ENCODE peak calls at places on chromosomes 16 and 17, in ten cellular contexts. S, V, O, N, B, H, E, C, R and U are unnamed samples. For H3K9me3, the result is how much of the 10 kb centered on the place peaks cover.

GRCh38 chr17:71302721-71303549 is 817.9 kb upstream of the SOX9 start:
- DNase-seq in S (no peak), O (no peak), R (no peak), V (no peak), N (no peak), C (no peak), B (no peak), E (no peak), H (no peak), U (no peak)

GRCh38 chr17:6365187-6365943 is 69.6 kb downstream of the AIPL1 start:
- DNase-seq in O (no peak), B (peak), S (peak), N (no peak), V (no peak), H (no peak), R (no peak), C (no peak), E (no peak), U (peak)

GRCh38 chr17:45782889-45783592 is 1.1 kb upstream of the CRHR1 start:
- DNase-seq in V (no peak), C (peak), R (no peak), H (no peak), S (no peak), N (no peak), E (no peak), B (no peak), O (no peak), U (no peak)

GRCh38 chr16:57533618-57534336 is 2.6 kb downstream of the CCDC102A start:
- DNase-seq in B (no peak), R (peak), V (no peak), N (peak), C (no peak), E (peak), S (no peak), O (peak), H (peak), U (peak)

GRCh38 chr16:2386990-2387389 is 42.3 kb upstream of the CCNF start:
- DNase-seq in S (no peak), R (no peak), V (no peak), H (no peak), B (no peak), N (no peak), O (no peak), E (no peak), C (no peak), U (no peak)

GRCh38 chr17:16215965-16216316 is 607 bp upstream of the NCOR1 start:
- DNase-seq in O (no peak), C (no peak), E (no peak), R (peak), S (no peak), V (peak), B (no peak), H (no peak), N (no peak), U (peak)

GRCh38 chr17:36627101-36627500 is 25.7 kb downstream of the MRM1 start:
- DNase-seq in R (no peak), V (no peak), E (no peak), C (no peak), B (no peak), H (no peak), S (no peak), N (no peak), O (no peak), U (no peak)

GRCh38 chr17:55577011-55577586 is 65.8 kb upstream of the SMIM36 start:
- DNase-seq in V (peak), N (peak), O (no peak), C (no peak), E (no peak), S (peak), H (peak), B (peak), R (no peak), U (peak)

GRCh38 chr17:395179-395578 is 42.6 kb upstream of the RPH3AL start:
- DNase-seq in H (no peak), E (no peak), C (no peak), B (no peak), S (no peak), O (no peak), V (no peak), N (no peak), R (no peak), U (no peak)

GRCh38 chr17:9259419-9259818 is 238.1 kb downstream of the NTN1 start:
- DNase-seq in E (no peak), O (no peak), R (no peak), S (peak), V (no peak), H (peak), N (no peak), C (no peak), B (peak), U (no peak)

GRCh38 chr16:57760357-57761160 is 25.0 kb downstream of the KATNB1 start:
- DNase-seq in B (no peak), N (no peak), E (no peak), H (no peak), R (no peak), C (peak), V (no peak), O (no peak), S (no peak), U (no peak)

GRCh38 chr17:78892520-78892919 is 10.5 kb downstream of the CEP295NL start:
- DNase-seq in C (no peak), V (no peak), S (no peak), R (no peak), O (no peak), N (no peak), B (no peak), E (no peak), H (no peak), U (no peak)

GRCh38 chr17:72590382-72590781 is 469.6 kb downstream of the SOX9 start:
- DNase-seq in B (peak), H (no peak), C (no peak), V (no peak), O (no peak), S (peak), R (no peak), E (no peak), N (no peak), U (no peak)

GRCh38 chr17:63442549-63443035 is 3.5 kb downstream of the CYB561 start:
- DNase-seq in V (no peak), O (no peak), C (no peak), B (no peak), E (no peak), R (no peak), H (no peak), N (no peak), S (no peak), U (no peak)

GRCh38 chr16:56356276-56357241 is 68.8 kb downstream of the AMFR start:
- DNase-seq in C (peak), O (peak), N (peak), E (peak), B (peak), R (peak), H (peak), S (peak), V (peak), U (peak)

GRCh38 chr17:35790826-35791225 is 4.6 kb downstream of the MMP28 start:
- DNase-seq in O (no peak), E (no peak), S (no peak), N (no peak), H (no peak), V (no peak), R (no peak), B (no peak), C (no peak), U (no peak)

GRCh38 chr17:35313875-35314409 is 59.5 kb downstream of the SLFN11 start:
- DNase-seq in R (peak), H (peak), O (no peak), C (peak), N (peak), V (no peak), B (no peak), S (no peak), E (no peak), U (no peak)

GRCh38 chr16:17470871-17471744 is at the start of gene XYLT1:
- DNase-seq in B (peak), H (peak), O (peak), E (peak), N (peak), R (peak), S (peak), V (peak), C (peak), U (peak)

GRCh38 chr17:44598932-44599297 is 41.6 kb downstream of the FZD2 start:
- DNase-seq in H (no peak), E (no peak), B (no peak), S (no peak), R (no peak), V (no peak), N (no peak), O (no peak), C (no peak), U (no peak)

GRCh38 chr16:15482068-15482747 is 47.8 kb downstream of the BMERB1 start:
- DNase-seq in N (no peak), E (peak), C (peak), B (peak), S (peak), O (peak), H (peak), V (no peak), R (no peak), U (peak)

GRCh38 chr17:20293501-20293900 is 173.8 kb downstream of the LGALS9B start:
- DNase-seq in E (no peak), O (no peak), C (no peak), N (no peak), B (no peak), V (no peak), R (no peak), S (no peak), H (no peak), U (no peak)

GRCh38 chr16:66935319-66936011 is at the start of gene CES2:
- DNase-seq in C (peak), H (peak), S (no peak), R (no peak), E (peak), N (peak), O (peak), V (no peak), B (peak), U (peak)

GRCh38 chr16:75264999-75265910 is 13.8 kb upstream of the BCAR1 start:
- DNase-seq in O (peak), S (no peak), E (peak), B (no peak), N (no peak), C (peak), H (peak), V (no peak), R (no peak), U (peak)

GRCh38 chr17:44807817-44808155 is 22.3 kb downstream of the GJC1 start:
- DNase-seq in N (no peak), O (no peak), S (no peak), H (no peak), C (no peak), B (no peak), R (no peak), E (no peak), V (no peak), U (no peak)

GRCh38 chr17:64005734-64006167 is 7.6 kb downstream of the PRR29 start:
- DNase-seq in C (no peak), E (peak), N (peak), R (no peak), B (no peak), O (no peak), H (no peak), S (no peak), V (no peak), U (peak)

GRCh38 chr17:57999496-58000017 is 7.5 kb downstream of the SRSF1 start:
- DNase-seq in H (no peak), C (no peak), B (peak), R (no peak), O (no peak), V (peak), N (no peak), S (peak), E (no peak), U (no peak)

GRCh38 chr16:2004795-2005517 is 4.7 kb downstream of the ZNF598 start:
- DNase-seq in O (no peak), N (peak), V (no peak), S (no peak), H (no peak), E (no peak), B (no peak), C (no peak), R (no peak), U (no peak)

GRCh38 chr16:83994087-83994486 is 26.0 kb downstream of the NECAB2 start:
- DNase-seq in B (peak), R (no peak), V (no peak), H (no peak), E (no peak), C (no peak), S (peak), O (no peak), N (no peak), U (no peak)

GRCh38 chr16:88287219-88287618 is 95.5 kb upstream of the ZNF469 start:
- DNase-seq in E (no peak), H (no peak), R (no peak), V (peak), S (no peak), N (no peak), O (no peak), C (no peak), B (peak), U (no peak)

GRCh38 chr17:35080536-35080935 is 17.0 kb upstream of the RFFL start:
- DNase-seq in V (peak), B (no peak), C (no peak), R (no peak), H (no peak), S (no peak), N (no peak), O (no peak), E (no peak), U (no peak)

GRCh38 chr16:67198238-67198734 is 645 bp upstream of the ELMO3 start:
- DNase-seq in E (peak), S (no peak), C (no peak), R (no peak), V (no peak), N (no peak), H (no peak), B (peak), O (peak), U (peak)

GRCh38 chr17:34542700-34543336 is 36.6 kb upstream of the TMEM132E start:
- DNase-seq in V (no peak), N (no peak), R (peak), C (peak), B (peak), E (peak), H (peak), O (peak), S (no peak), U (peak)

GRCh38 chr17:13594310-13594709 is 7.4 kb downstream of the HS3ST3A1 start:
- DNase-seq in B (peak), C (no peak), N (no peak), H (no peak), O (no peak), R (no peak), S (no peak), V (no peak), E (no peak), U (no peak)

GRCh38 chr17:40287494-40288369 is at the start of gene CDC6:
- DNase-seq in H (peak), E (peak), V (peak), O (peak), S (peak), B (peak), C (peak), R (peak), N (peak), U (peak)

GRCh38 chr17:29138184-29138955 is 41.8 kb downstream of the MYO18A start:
- DNase-seq in R (peak), B (peak), E (no peak), O (no peak), H (no peak), V (peak), N (no peak), C (no peak), S (no peak), U (no peak)

GRCh38 chr16:31664683-31665482 is 137.2 kb downstream of the AHSP start:
- DNase-seq in V (no peak), C (no peak), R (no peak), O (no peak), N (no peak), S (peak), H (no peak), E (no peak), B (peak), U (no peak)
- H3K9me3 ChIP-seq in V (under half), C (under half), R (under half), O (under half), N (under half), S (under half), H (under half), E (under half), B (under half), U (under half)

GRCh38 chr17:53420035-53420641 is 402.6 kb upstream of the KIF2B start:
- DNase-seq in V (no peak), O (no peak), N (no peak), R (no peak), E (no peak), H (no peak), S (no peak), B (no peak), C (no peak), U (no peak)
- H3K9me3 ChIP-seq in V (under half), O (under half), N (under half), R (under half), E (under half), H (under half), S (under half), B (under half), C (under half), U (under half)

GRCh38 chr16:35564148-35564547 is 2104.7 kb downstream of the TP53TG3F start:
- DNase-seq in E (no peak), S (no peak), V (no peak), H (no peak), B (no peak), R (no peak), C (no peak), N (no peak), O (no peak), U (no peak)
- H3K9me3 ChIP-seq in E (under half), S (under half), V (under half), H (under half), B (under half), R (under half), C (under half), N (under half), O (under half), U (under half)

GRCh38 chr16:853981-854807 is 53.7 kb upstream of the GNG13 start:
- DNase-seq in E (no peak), H (no peak), O (no peak), V (no peak), C (no peak), S (no peak), R (no peak), N (no peak), B (no peak), U (no peak)
- H3K9me3 ChIP-seq in E (under half), H (under half), O (under half), V (under half), C (under half), S (under half), R (under half), N (under half), B (under half), U (under half)

DNA sequence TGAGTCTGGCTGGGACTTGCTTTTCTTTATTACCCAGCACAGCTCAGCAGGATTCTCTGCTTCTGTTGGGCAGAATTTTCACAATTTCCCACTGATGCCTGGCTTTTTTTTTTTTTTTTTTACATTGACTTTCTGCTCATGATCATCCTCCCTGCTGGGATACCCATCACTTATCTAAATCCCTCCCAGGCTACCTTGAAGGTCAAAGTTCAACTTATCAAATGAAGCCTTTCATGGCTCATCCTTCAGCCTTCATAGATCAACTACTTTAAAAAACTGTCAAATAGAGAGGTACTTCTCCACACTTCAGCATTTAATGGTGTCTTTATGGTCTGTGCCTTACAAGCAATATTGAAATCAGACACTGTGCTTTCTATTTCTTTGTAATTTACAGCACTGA is 124.0 kb upstream of the KCNJ16 start:
- DNase-seq in V (no peak), R (no peak), B (no peak), H (no peak), E (no peak), N (no peak), O (no peak), C (no peak), S (no peak), U (no peak)
- H3K9me3 ChIP-seq in V (under half), R (under half), B (under half), H (under half), E (under half), N (under half), O (under half), C (under half), S (under half), U (under half)

GRCh38 chr17:17422217-17422610 is 54.6 kb upstream of the MED9 start:
- DNase-seq in C (no peak), E (no peak), V (no peak), B (no peak), H (no peak), N (no peak), O (no peak), S (no peak), R (no peak), U (no peak)
- H3K9me3 ChIP-seq in C (under half), E (under half), V (under half), B (under half), H (under half), N (under half), O (under half), S (under half), R (under half), U (under half)